ENCODE peak calls at places on chromosomes 13 and 19, in ten cellular contexts. B is A549, N is HCT116, D is K562, X is H1, G is endothelial cell of umbilical vein, K is HepG2, J is SK-N-SH, T is NB4, W is GM12878. M is an unnamed sample.

GRCh38 chr19:49632576-49632975 is 7.4 kb downstream of the RRAS start:
- DNase-seq in B (no peak), N (no peak), D (no peak), X (no peak), G (no peak), K (no peak), J (no peak), T (no peak), W (no peak), M (no peak)

GRCh38 chr13:108700421-108701170 is 71.2 kb downstream of the MYO16 start:
- DNase-seq in B (peak), N (no peak), D (no peak), X (no peak), G (no peak), K (no peak), J (no peak), T (no peak), W (no peak), M (no peak)

GRCh38 chr13:113080901-113081521 is 24.6 kb upstream of the F7 start:
- DNase-seq in B (no peak), N (no peak), D (no peak), X (no peak), G (no peak), K (no peak), J (no peak), T (no peak), W (no peak), M (no peak)

GRCh38 chr13:105207586-105208293 is 1327.7 kb downstream of the EFNB2 start:
- DNase-seq in B (no peak), N (no peak), D (no peak), X (no peak), G (no peak), K (no peak), J (no peak), T (no peak), W (no peak), M (no peak)

GRCh38 chr13:36885901-36886300 is 34.1 kb downstream of the SMAD9 start:
- DNase-seq in B (no peak), N (no peak), D (no peak), X (no peak), G (no peak), K (no peak), J (no peak), T (no peak), W (no peak), M (no peak)

GRCh38 chr13:57601536-57601935 is 30.0 kb upstream of the PCDH17 start:
- DNase-seq in B (no peak), N (no peak), D (no peak), X (no peak), G (no peak), K (no peak), J (no peak), T (no peak), W (no peak), M (no peak)

GRCh38 chr13:67048793-67049150 is 181.4 kb downstream of the PCDH9 start:
- DNase-seq in B (no peak), N (no peak), D (no peak), X (no peak), G (no peak), K (no peak), J (no peak), T (no peak), W (no peak), M (no peak)

GRCh38 chr13:32594339-32594738 is 8.1 kb downstream of the PDS5B start:
- DNase-seq in B (no peak), N (no peak), D (no peak), X (no peak), G (peak), K (no peak), J (no peak), T (no peak), W (no peak), M (no peak)

GRCh38 chr13:77207943-77208342 is 119.0 kb downstream of the MYCBP2 start:
- DNase-seq in B (no peak), N (no peak), D (no peak), X (no peak), G (peak), K (no peak), J (no peak), T (no peak), W (no peak), M (no peak)

GRCh38 chr13:50914301-50914700 is 4.7 kb downstream of the RNASEH2B start:
- DNase-seq in B (no peak), N (no peak), D (no peak), X (no peak), G (no peak), K (no peak), J (no peak), T (peak), W (no peak), M (no peak)

GRCh38 chr13:23743269-23743668 is 145.9 kb downstream of the MIPEP start:
- DNase-seq in B (peak), N (no peak), D (no peak), X (no peak), G (no peak), K (no peak), J (no peak), T (no peak), W (no peak), M (no peak)

GRCh38 chr13:98478134-98479129 is 98.5 kb downstream of the STK24 start:
- DNase-seq in B (no peak), N (no peak), D (peak), X (no peak), G (peak), K (no peak), J (peak), T (peak), W (peak), M (no peak)

GRCh38 chr13:20721454-20722357 is 18.2 kb downstream of the IL17D start:
- DNase-seq in B (no peak), N (no peak), D (peak), X (peak), G (peak), K (no peak), J (peak), T (no peak), W (no peak), M (peak)

DNA sequence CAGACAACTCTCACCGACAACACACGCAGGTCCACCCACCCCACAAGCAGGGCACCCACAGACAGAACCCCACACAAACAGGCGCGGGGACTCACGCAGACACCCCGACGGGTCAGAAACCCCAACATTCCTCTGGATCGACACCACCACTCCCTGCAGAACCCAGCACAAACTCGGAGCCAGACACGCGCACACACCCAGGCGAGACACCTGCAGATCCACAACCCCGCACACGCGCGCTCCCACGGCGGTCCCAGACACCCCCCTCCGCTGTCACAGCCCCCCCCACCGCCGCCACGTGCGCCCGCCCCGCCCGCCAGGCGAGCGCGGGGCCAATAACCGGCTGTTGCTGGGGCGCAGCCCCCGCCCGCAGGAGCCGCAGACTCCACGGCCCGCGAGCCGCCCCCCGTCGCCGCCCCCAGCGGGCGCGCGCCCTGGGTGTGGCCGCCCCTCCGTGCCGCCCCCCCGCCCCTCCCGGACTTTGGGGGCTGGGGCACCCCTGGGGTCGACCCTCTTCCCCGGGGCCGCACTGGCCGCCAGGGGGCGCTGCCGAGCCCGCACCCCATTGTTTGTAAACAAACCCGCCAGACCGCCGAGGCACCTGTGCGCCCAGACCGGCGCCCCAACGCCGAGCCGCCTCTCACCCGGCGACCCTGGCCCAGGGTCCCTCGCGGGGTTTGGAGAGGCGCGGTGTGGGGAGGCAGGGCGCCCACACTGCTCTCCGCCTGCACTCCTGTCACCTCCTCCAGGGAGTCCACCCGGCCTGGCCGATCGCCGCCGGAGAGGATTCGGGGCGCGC is 678 bp downstream of the BBC3 start:
- DNase-seq in B (peak), N (no peak), D (peak), X (peak), G (peak), K (peak), J (peak), T (peak), W (no peak), M (peak)
- TF ChIP-seq MAX in B (peak), N (peak), D (peak), X (peak), G (no peak), K (peak), J (peak), T (peak), W (no peak), M (no peak)

GRCh38 chr13:44365899-44366298 is 7.7 kb upstream of the SERP2 start:
- DNase-seq in B (no peak), N (no peak), D (no peak), X (no peak), G (peak), K (peak), J (no peak), T (no peak), W (no peak), M (no peak)

GRCh38 chr13:44365008-44365407 is 8.6 kb upstream of the SERP2 start:
- DNase-seq in B (no peak), N (peak), D (no peak), X (no peak), G (no peak), K (no peak), J (no peak), T (no peak), W (no peak), M (no peak)

GRCh38 chr13:44371421-44371820 is 2.2 kb upstream of the SERP2 start:
- DNase-seq in B (no peak), N (no peak), D (no peak), X (no peak), G (no peak), K (no peak), J (no peak), T (no peak), W (no peak), M (no peak)

GRCh38 chr13:44368062-44368591 is 5.5 kb upstream of the SERP2 start:
- DNase-seq in B (peak), N (no peak), D (peak), X (no peak), G (peak), K (no peak), J (peak), T (no peak), W (no peak), M (no peak)

GRCh38 chr13:44368599-44369368 is 4.8 kb upstream of the SERP2 start:
- DNase-seq in B (no peak), N (no peak), D (no peak), X (no peak), G (no peak), K (no peak), J (no peak), T (no peak), W (no peak), M (no peak)
- TF ChIP-seq CTCF in B (no peak), N (no peak), D (no peak), X (no peak), G (no peak), K (no peak), J (no peak), T (no peak), W (no peak), M (no peak)

GRCh38 chr19:55277494-55277893 is 2.4 kb downstream of the HSPBP1 start:
- DNase-seq in B (no peak), N (no peak), D (no peak), X (no peak), G (no peak), K (no peak), J (no peak), T (no peak), W (no peak), M (no peak)

GRCh38 chr19:55273978-55274707 is 5.8 kb downstream of the HSPBP1 start:
- DNase-seq in B (no peak), N (no peak), D (no peak), X (no peak), G (no peak), K (no peak), J (no peak), T (no peak), W (no peak), M (no peak)

GRCh38 chr19:55276720-55277430 is 3.0 kb downstream of the HSPBP1 start:
- DNase-seq in B (no peak), N (no peak), D (no peak), X (no peak), G (no peak), K (no peak), J (no peak), T (no peak), W (no peak), M (no peak)

GRCh38 chr19:55278391-55279135 is 1.3 kb downstream of the HSPBP1 start:
- DNase-seq in B (no peak), N (no peak), D (no peak), X (no peak), G (no peak), K (no peak), J (no peak), T (no peak), W (no peak), M (no peak)

GRCh38 chr19:55275851-55276719 is 3.8 kb downstream of the HSPBP1 start:
- DNase-seq in B (no peak), N (no peak), D (no peak), X (no peak), G (no peak), K (no peak), J (no peak), T (no peak), W (no peak), M (no peak)
- TF ChIP-seq MAX in B (no peak), N (no peak), D (no peak), X (no peak), G (no peak), K (no peak), J (no peak), T (no peak), W (peak), M (no peak)

DNA sequence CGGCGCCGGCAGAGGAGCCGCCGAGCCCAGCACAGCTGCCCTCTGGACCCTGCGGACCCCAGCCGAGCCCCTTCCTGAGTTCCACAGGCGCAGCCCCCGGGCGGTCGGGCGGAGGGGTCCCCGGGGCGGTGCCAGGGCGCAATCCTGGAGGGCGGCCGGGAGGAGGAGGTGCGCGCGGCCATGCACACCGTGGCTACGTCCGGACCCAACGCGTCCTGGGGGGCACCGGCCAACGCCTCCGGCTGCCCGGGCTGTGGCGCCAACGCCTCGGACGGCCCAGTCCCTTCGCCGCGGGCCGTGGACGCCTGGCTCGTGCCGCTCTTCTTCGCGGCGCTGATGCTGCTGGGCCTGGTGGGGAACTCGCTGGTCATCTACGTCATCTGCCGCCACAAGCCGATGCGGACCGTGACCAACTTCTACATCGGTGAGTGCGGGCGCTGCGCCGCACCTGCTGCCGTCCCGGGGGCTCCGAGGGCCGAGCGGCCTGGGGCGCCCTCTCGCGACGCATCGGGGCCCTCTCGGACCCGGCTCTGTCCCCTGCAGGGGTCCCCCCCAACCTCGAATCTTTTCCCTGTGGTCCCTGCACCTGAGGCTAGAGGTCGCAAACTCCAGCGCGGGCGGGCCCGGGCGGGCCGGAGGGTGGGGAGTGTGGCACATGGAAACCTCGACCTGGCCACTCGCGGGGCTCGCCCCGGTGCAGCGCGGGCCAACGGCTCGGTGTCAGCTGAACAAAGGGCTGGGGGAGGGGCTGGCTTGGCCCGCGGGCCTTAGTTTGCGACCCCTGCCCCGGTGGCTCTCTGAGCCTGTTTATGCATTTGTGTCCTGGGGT is at the start of gene KISS1R:
- DNase-seq in B (peak), N (no peak), D (peak), X (peak), G (no peak), K (peak), J (peak), T (peak), W (no peak), M (peak)
- TF ChIP-seq CTCF in B (peak), N (peak), D (peak), X (peak), G (peak), K (peak), J (peak), T (no peak), W (peak), M (peak)

GRCh38 chr13:95496485-95496884 is 56.0 kb upstream of the CLDN10 start:
- DNase-seq in B (no peak), N (no peak), D (no peak), X (no peak), G (no peak), K (no peak), J (no peak), T (no peak), W (no peak), M (no peak)

GRCh38 chr13:95492044-95492801 is 60.3 kb upstream of the CLDN10 start:
- DNase-seq in B (peak), N (no peak), D (no peak), X (no peak), G (no peak), K (no peak), J (no peak), T (no peak), W (no peak), M (peak)

GRCh38 chr13:95498886-95499285 is 53.6 kb upstream of the CLDN10 start:
- DNase-seq in B (no peak), N (no peak), D (no peak), X (no peak), G (no peak), K (no peak), J (no peak), T (no peak), W (no peak), M (no peak)

GRCh38 chr13:95497307-95497943 is 55.1 kb upstream of the CLDN10 start:
- DNase-seq in B (no peak), N (no peak), D (no peak), X (no peak), G (peak), K (no peak), J (peak), T (no peak), W (no peak), M (no peak)

DNA sequence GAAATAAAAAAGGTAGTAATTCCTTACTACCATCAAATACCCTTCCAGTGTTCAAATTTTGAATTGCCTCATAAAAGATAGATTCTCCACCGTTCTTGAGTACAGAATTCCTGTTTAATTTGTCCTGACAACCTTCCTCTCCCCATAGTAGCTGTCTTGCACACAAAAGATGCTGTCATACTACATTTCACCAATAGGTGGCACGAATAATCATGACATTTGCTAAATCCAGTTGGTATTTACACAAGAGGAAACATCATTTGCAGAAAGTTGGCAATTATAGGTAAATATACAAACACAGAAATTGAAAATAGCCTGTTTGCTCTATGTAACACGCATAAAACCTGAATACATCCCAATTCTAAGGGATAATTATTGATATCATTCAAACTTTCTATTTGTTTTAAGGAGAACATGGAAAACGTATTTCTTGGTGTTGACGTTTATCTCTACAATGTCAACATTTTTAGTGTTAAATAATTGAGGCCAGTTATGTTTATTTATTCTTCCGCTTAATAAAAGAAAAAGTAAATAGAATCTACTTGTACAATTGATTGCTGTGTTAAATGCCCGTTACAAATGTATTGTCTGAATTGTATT is 58.3 kb upstream of the CLDN10 start:
- DNase-seq in B (peak), N (peak), D (peak), X (no peak), G (peak), K (peak), J (peak), T (peak), W (no peak), M (no peak)
- TF ChIP-seq MAX in B (no peak), N (no peak), D (no peak), X (no peak), G (no peak), K (no peak), J (no peak), T (no peak), W (no peak), M (no peak)

GRCh38 chr13:84609716-84610115 is 727.4 kb upstream of the SLITRK1 start:
- DNase-seq in B (peak), N (no peak), D (no peak), X (no peak), G (no peak), K (no peak), J (no peak), T (no peak), W (no peak), M (no peak)

GRCh38 chr13:84606616-84607015 is 724.3 kb upstream of the SLITRK1 start:
- DNase-seq in B (no peak), N (no peak), D (no peak), X (no peak), G (no peak), K (no peak), J (no peak), T (no peak), W (no peak), M (no peak)

GRCh38 chr13:84607614-84608013 is 725.3 kb upstream of the SLITRK1 start:
- DNase-seq in B (no peak), N (no peak), D (no peak), X (no peak), G (no peak), K (no peak), J (no peak), T (no peak), W (no peak), M (no peak)

DNA sequence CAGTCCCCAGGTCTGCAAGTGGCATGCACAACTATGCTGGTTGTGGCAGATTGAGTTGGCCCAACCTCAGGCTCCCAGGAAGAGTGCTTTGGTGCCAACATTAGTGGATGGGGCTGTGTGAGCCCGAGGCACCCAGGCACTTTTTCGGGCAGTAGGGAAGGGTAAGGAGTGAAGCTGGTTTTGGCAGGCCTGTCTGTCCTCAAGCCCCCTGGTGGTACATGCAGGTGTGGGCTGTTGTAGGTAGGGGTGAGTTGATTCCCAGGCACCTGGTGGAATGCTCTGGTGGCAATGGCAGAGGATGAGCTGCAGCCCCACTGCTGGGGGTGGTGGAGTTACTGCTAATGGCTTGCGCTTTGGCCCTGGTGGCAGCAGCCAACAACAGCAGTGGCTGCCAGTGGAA is 723.7 kb upstream of the SLITRK1 start:
- DNase-seq in B (no peak), N (no peak), D (no peak), X (no peak), G (no peak), K (no peak), J (no peak), T (no peak), W (no peak), M (peak)
- TF ChIP-seq CTCF in B (no peak), N (no peak), D (no peak), X (no peak), G (no peak), K (no peak), J (no peak), T (no peak), W (no peak), M (peak)